ENCODE peak calls at places on chromosomes 4 and X, in four cellular contexts. L is effector memory CD8-positive, alpha-beta T cell; J is left colon; O is aorta. Z is an unnamed sample.

GRCh38 chr4:104501290-104501689 is 6.6 kb upstream of the CXXC4 start:
- ATAC-seq in L (no peak), J (peak; percentile 86), O (no peak), Z (no peak)

GRCh38 chr4:89055157-89056080 is 1.6 kb downstream of the FAM13A start:
- ATAC-seq in L (no peak), J (no peak), O (no peak), Z (peak; percentile 97)

GRCh38 chrX:9340619-9341304 is 124.1 kb upstream of the TBL1X start:
- ATAC-seq in L (peak; percentile 68), J (peak; percentile 21), O (peak; percentile 62), Z (peak; percentile 57)

GRCh38 chrX:86014421-86014820 is 32.9 kb downstream of the CHM start:
- ATAC-seq in L (peak; percentile 40), J (peak; percentile 85), O (no peak), Z (no peak)

GRCh38 chrX:80486299-80486698 is 66.1 kb downstream of the TENT5D start:
- ATAC-seq in L (no peak), J (no peak), O (no peak), Z (no peak)

GRCh38 chrX:155215443-155216178 is 649 bp upstream of the VBP1 start:
- ATAC-seq in L (peak; percentile 35), J (peak; percentile 35), O (peak; percentile 65), Z (peak; percentile 42)

GRCh38 chrX:30733852-30734660 is 80.8 kb downstream of the GK start:
- ATAC-seq in L (no peak), J (no peak), O (no peak), Z (peak; percentile 38)

GRCh38 chr4:42637861-42638260 is 19.0 kb downstream of the ATP8A1 start:
- ATAC-seq in L (no peak), J (no peak), O (no peak), Z (no peak)

GRCh38 chr4:53067125-53067802 is 205.1 kb downstream of the RASL11B start:
- ATAC-seq in L (no peak), J (no peak), O (no peak), Z (peak; percentile 81)

GRCh38 chrX:41922125-41922521 is 1.2 kb downstream of the CASK start:
- ATAC-seq in L (peak; percentile 29), J (no peak), O (no peak), Z (peak; percentile 67)

GRCh38 chr4:10750714-10751113 is 66.1 kb upstream of the CLNK start:
- ATAC-seq in L (no peak), J (no peak), O (no peak), Z (no peak)

GRCh38 chr4:67659065-67659464 is 41.9 kb downstream of the UBA6 start:
- ATAC-seq in L (no peak), J (no peak), O (no peak), Z (peak; percentile 47)

GRCh38 chr4:142824368-142824767 is 21.7 kb downstream of the INPP4B start:
- ATAC-seq in L (no peak), J (no peak), O (no peak), Z (peak; percentile 98)

GRCh38 chrX:154082396-154083133 is 15.0 kb downstream of the MECP2 start:
- ATAC-seq in L (no peak), J (no peak), O (no peak), Z (peak; percentile 45)

GRCh38 chr4:6701371-6701770 is 7.7 kb downstream of the S100P start:
- ATAC-seq in L (no peak), J (peak; percentile 42), O (no peak), Z (no peak)

GRCh38 chr4:41750624-41751324 is 2.2 kb upstream of the PHOX2B start:
- ATAC-seq in L (no peak), J (peak; percentile 40), O (no peak), Z (no peak)

GRCh38 chr4:179803857-179804256 is 2361.6 kb upstream of the AGA start:
- ATAC-seq in L (no peak), J (no peak), O (no peak), Z (no peak)

GRCh38 chr4:138910201-138910913 is 105.2 kb upstream of the NOCT start:
- ATAC-seq in L (no peak), J (no peak), O (peak; percentile 10), Z (no peak)

GRCh38 chrX:129825746-129826505 is 17.8 kb downstream of the ZDHHC9 start:
- ATAC-seq in L (no peak), J (peak; percentile 90), O (no peak), Z (no peak)

GRCh38 chr4:184355111-184355604 is 119.2 kb downstream of the IRF2 start:
- ATAC-seq in L (peak; percentile 72), J (peak; percentile 64), O (peak; percentile 83), Z (peak; percentile 51)

GRCh38 chrX:142250502-142250901 is 45.4 kb upstream of the MAGEC2 start:
- ATAC-seq in L (no peak), J (no peak), O (no peak), Z (no peak)

GRCh38 chr4:38820329-38821061 is 15.9 kb upstream of the TLR1 start:
- ATAC-seq in L (no peak), J (no peak), O (no peak), Z (no peak)

GRCh38 chrX:16628954-16629595 is 20.9 kb upstream of the S100G start:
- ATAC-seq in L (no peak), J (no peak), O (no peak), Z (no peak)

GRCh38 chr4:173519130-173520101 is 10.6 kb downstream of the HAND2 start:
- ATAC-seq in L (no peak), J (no peak), O (no peak), Z (no peak)

GRCh38 chr4:145937990-145938611 is 522 bp downstream of the ZNF827 start:
- ATAC-seq in L (peak; percentile 52), J (peak; percentile 16), O (no peak), Z (peak; percentile 53)

GRCh38 chr4:78863254-78863869 is 75.9 kb downstream of the PAQR3 start:
- ATAC-seq in L (no peak), J (no peak), O (no peak), Z (no peak)

GRCh38 chr4:91113130-91113706 is 986.0 kb downstream of the CCSER1 start:
- ATAC-seq in L (no peak), J (no peak), O (no peak), Z (no peak)

GRCh38 chr4:8557151-8558076 is 22.8 kb upstream of the GPR78 start:
- ATAC-seq in L (no peak), J (no peak), O (no peak), Z (no peak)

GRCh38 chrX:119647552-119648420 is 41.6 kb upstream of the NKRF start:
- ATAC-seq in L (peak; percentile 92), J (no peak), O (no peak), Z (peak; percentile 94)

GRCh38 chrX:13697440-13697839 is 8.5 kb downstream of the RAB9A start:
- ATAC-seq in L (peak; percentile 85), J (no peak), O (no peak), Z (peak; percentile 31)

GRCh38 chr4:685681-686218 is 3.2 kb downstream of the SLC49A3 start:
- ATAC-seq in L (no peak), J (no peak), O (no peak), Z (no peak)

Z was measured in activated T-helper 17 cell treated with anti-CD3 and anti-CD28 coated beads, Interleukin-2, amount 50 U/mL, for 72 hours.